ENCODE peak calls at places on chromosome 19, in eight cellular contexts. E, A, T, Y, U, C, H and S are unnamed samples.
A peak's percentile ranks its signal among the peaks of the same experiment; 100 is the strongest.

GRCh38 chr19:48997972-48998371 is 4.3 kb downstream of the RUVBL2 start:
- DNase-seq in E (no peak), A (no peak), T (no peak), Y (peak; percentile 62), U (peak; percentile 71), C (peak; percentile 69), H (peak; percentile 58), S (no peak)

GRCh38 chr19:16349551-16350171 is 25.0 kb downstream of the KLF2 start:
- DNase-seq in E (no peak), A (no peak), T (no peak), Y (no peak), U (no peak), C (no peak), H (no peak), S (no peak)

GRCh38 chr19:342801-343421 is 1.7 kb downstream of the MIER2 start:
- DNase-seq in E (no peak), A (peak; percentile 65), T (no peak), Y (peak; percentile 73), U (peak; percentile 94), C (peak; percentile 84), H (peak; percentile 41), S (peak; percentile 49)

GRCh38 chr19:18392417-18392816 is 5.0 kb downstream of the LRRC25 start:
- DNase-seq in E (no peak), A (peak; percentile 59), T (no peak), Y (no peak), U (no peak), C (peak; percentile 84), H (peak; percentile 34), S (no peak)

GRCh38 chr19:31674503-31675186 is 325.4 kb upstream of the TSHZ3 start:
- DNase-seq in E (no peak), A (no peak), T (no peak), Y (no peak), U (no peak), C (peak; percentile 34), H (no peak), S (no peak)

GRCh38 chr19:13839193-13839937 is 37.6 kb upstream of the NANOS3 start:
- DNase-seq in E (no peak), A (peak; percentile 90), T (peak; percentile 60), Y (peak; percentile 93), U (peak; percentile 95), C (peak; percentile 91), H (peak; percentile 84), S (peak; percentile 77)

GRCh38 chr19:17565611-17566010 is 10.2 kb downstream of the COLGALT1 start:
- DNase-seq in E (no peak), A (no peak), T (no peak), Y (no peak), U (no peak), C (peak; percentile 34), H (no peak), S (no peak)

GRCh38 chr19:39264306-39265290 is 3.6 kb upstream of the IFNL2 start:
- DNase-seq in E (no peak), A (no peak), T (no peak), Y (no peak), U (no peak), C (peak; percentile 22), H (no peak), S (no peak)

GRCh38 chr19:18137242-18137641 is 15.7 kb upstream of the PIK3R2 start:
- DNase-seq in E (no peak), A (no peak), T (no peak), Y (no peak), U (no peak), C (no peak), H (no peak), S (no peak)

GRCh38 chr19:18060472-18060871 is 26.3 kb downstream of the IL12RB1 start:
- DNase-seq in E (no peak), A (no peak), T (no peak), Y (no peak), U (no peak), C (no peak), H (no peak), S (no peak)

GRCh38 chr19:966481-967088 is 17.6 kb upstream of the WDR18 start:
- DNase-seq in E (no peak), A (no peak), T (no peak), Y (no peak), U (no peak), C (no peak), H (no peak), S (no peak)

GRCh38 chr19:34888091-34888490 is 38.6 kb upstream of the ZNF30 start:
- DNase-seq in E (no peak), A (no peak), T (no peak), Y (no peak), U (no peak), C (no peak), H (no peak), S (no peak)

GRCh38 chr19:5799247-5800241 is 5.3 kb upstream of the NRTN start:
- DNase-seq in E (no peak), A (no peak), T (no peak), Y (no peak), U (no peak), C (no peak), H (no peak), S (no peak)

GRCh38 chr19:13781547-13781946 is 7.3 kb downstream of the C19orf53 start:
- DNase-seq in E (no peak), A (peak; percentile 80), T (no peak), Y (peak; percentile 78), U (peak; percentile 86), C (peak; percentile 94), H (no peak), S (peak; percentile 86)

GRCh38 chr19:3270908-3271307 is 46.4 kb downstream of the CELF5 start:
- DNase-seq in E (no peak), A (no peak), T (peak; percentile 72), Y (no peak), U (peak; percentile 49), C (peak; percentile 76), H (no peak), S (no peak)

GRCh38 chr19:10987621-10988297 is 26.9 kb downstream of the SMARCA4 start:
- DNase-seq in E (no peak), A (no peak), T (no peak), Y (no peak), U (no peak), C (no peak), H (no peak), S (no peak)

GRCh38 chr19:18999016-18999758 is 34.1 kb downstream of the SUGP2 start:
- DNase-seq in E (no peak), A (no peak), T (peak; percentile 25), Y (no peak), U (peak; percentile 52), C (peak; percentile 75), H (no peak), S (no peak)

GRCh38 chr19:30167976-30168635 is 204.1 kb upstream of the ZNF536 start:
- DNase-seq in E (no peak), A (no peak), T (no peak), Y (no peak), U (no peak), C (no peak), H (no peak), S (no peak)

GRCh38 chr19:4971424-4971793 is 2.5 kb downstream of the KDM4B start:
- DNase-seq in E (no peak), A (no peak), T (no peak), Y (no peak), U (peak; percentile 35), C (peak; percentile 45), H (no peak), S (no peak)

GRCh38 chr19:52494518-52494917 is 33.0 kb upstream of the ZNF808 start:
- DNase-seq in E (no peak), A (no peak), T (no peak), Y (no peak), U (peak; percentile 42), C (peak; percentile 53), H (no peak), S (no peak)

GRCh38 chr19:23345838-23346237 is 49.4 kb downstream of the ZNF91 start:
- DNase-seq in E (no peak), A (no peak), T (no peak), Y (no peak), U (no peak), C (no peak), H (no peak), S (no peak)

GRCh38 chr19:56765107-56765506 is 75.4 kb downstream of the PEG3 start:
- DNase-seq in E (no peak), A (no peak), T (peak; percentile 76), Y (peak; percentile 67), U (no peak), C (peak; percentile 57), H (no peak), S (peak; percentile 76)

GRCh38 chr19:540867-541637 is 2.8 kb upstream of the GZMM start:
- DNase-seq in E (no peak), A (no peak), T (no peak), Y (no peak), U (no peak), C (no peak), H (no peak), S (no peak)

GRCh38 chr19:34428549-34429285 is 536 bp downstream of the UBA2 start:
- DNase-seq in E (no peak), A (no peak), T (peak; percentile 63), Y (peak; percentile 52), U (peak; percentile 39), C (peak; percentile 44), H (peak; percentile 27), S (peak; percentile 17)

GRCh38 chr19:51681286-51681956 is 11.7 kb upstream of the SPACA6 start:
- DNase-seq in E (no peak), A (no peak), T (no peak), Y (no peak), U (no peak), C (peak; percentile 51), H (no peak), S (no peak)

GRCh38 chr19:37980419-37980975 is 73.5 kb downstream of the SIPA1L3 start:
- DNase-seq in E (no peak), A (no peak), T (no peak), Y (no peak), U (no peak), C (no peak), H (no peak), S (no peak)

GRCh38 chr19:39124136-39124764 is 1.3 kb upstream of the PAK4 start:
- DNase-seq in E (no peak), A (no peak), T (no peak), Y (no peak), U (no peak), C (no peak), H (no peak), S (no peak)